ENCODE peak calls at places on chromosomes 11 and 22, in four cellular contexts. S, O, X and G are unnamed samples.

GRCh38 chr11:75480185-75480889 is 45.4 kb downstream of the GDPD5 start:
- DNase-seq in S (no peak), O (no peak), X (no peak), G (no peak)

GRCh38 chr11:69373251-69373635 is 79.3 kb downstream of the MYEOV start:
- DNase-seq in S (no peak), O (no peak), X (no peak), G (no peak)

GRCh38 chr11:9858822-9859221 is 194.9 kb downstream of the SWAP70 start:
- DNase-seq in S (peak), O (no peak), X (no peak), G (no peak)

GRCh38 chr11:75239551-75240290 is 853 bp upstream of the TPBGL start:
- DNase-seq in S (no peak), O (no peak), X (no peak), G (no peak)

GRCh38 chr11:7965386-7965785 is at the start of gene NLRP10:
- DNase-seq in S (no peak), O (no peak), X (no peak), G (no peak)

GRCh38 chr22:21446827-21447690 is 20.1 kb upstream of the TMEM191C start:
- DNase-seq in S (no peak), O (peak), X (no peak), G (no peak)

GRCh38 chr11:13220148-13220547 is 57.4 kb upstream of the BMAL1 start:
- DNase-seq in S (no peak), O (no peak), X (no peak), G (no peak)

GRCh38 chr22:42769574-42770447 is 49.1 kb upstream of the A4GALT start:
- DNase-seq in S (no peak), O (peak), X (peak), G (peak)

GRCh38 chr11:69963533-69964246 is 114.4 kb upstream of the ANO1 start:
- DNase-seq in S (no peak), O (no peak), X (no peak), G (no peak)

GRCh38 chr11:32341676-32342613 is 93.4 kb downstream of the WT1 start:
- DNase-seq in S (no peak), O (no peak), X (no peak), G (no peak)

GRCh38 chr11:73157141-73158010 is 15.3 kb upstream of the FCHSD2 start:
- DNase-seq in S (peak), O (no peak), X (peak), G (peak)

DNA sequence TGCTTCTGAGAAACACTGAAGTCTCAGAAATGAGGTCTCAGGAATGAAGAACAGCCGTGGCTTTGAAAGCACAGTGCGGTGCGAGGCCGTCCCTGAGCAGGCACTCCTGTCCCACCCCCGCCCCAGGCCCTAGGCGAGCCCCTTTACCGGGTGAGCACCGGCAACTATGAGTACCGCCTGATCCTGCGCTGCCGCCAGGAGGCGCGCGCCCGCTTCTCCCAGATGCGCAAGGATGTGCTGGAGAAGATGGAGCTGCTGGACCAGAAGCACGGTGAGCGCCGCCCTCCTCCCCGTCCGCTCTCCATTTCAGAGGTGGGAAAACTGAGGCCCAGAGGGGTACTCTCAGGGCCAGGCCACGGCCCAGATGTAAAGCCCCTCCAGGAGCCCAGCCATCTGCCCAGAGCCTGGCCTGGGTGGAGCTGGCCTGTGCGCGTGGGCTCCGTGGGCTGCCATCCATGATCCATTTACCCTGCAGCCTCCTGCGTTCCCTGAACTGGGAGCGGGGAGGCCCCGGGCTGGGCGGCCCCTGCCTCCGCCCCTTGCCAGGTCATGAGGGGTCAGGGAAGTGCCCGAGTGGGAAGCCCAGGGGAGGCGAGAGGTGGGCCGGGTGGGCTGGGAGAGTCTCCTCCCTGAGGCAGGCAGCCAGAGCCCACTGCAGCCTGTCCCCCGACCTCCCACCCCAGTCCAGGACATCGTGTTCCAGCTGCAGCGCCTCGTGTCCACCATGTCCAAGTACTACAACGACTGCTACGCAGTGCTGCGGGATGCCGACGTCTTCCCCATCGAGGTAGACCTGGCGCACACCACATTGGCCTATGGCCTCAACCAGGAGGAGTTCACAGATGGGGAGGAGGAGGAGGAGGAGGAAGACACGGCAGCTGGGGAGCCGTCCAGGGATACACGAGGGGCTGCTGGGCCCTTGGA is 9.5 kb downstream of the SLC16A8 start:
- DNase-seq in S (no peak), O (no peak), X (no peak), G (no peak)
- TF ChIP-seq CTCF in S (no peak), O (no peak), X (no peak), G (no peak)

DNA sequence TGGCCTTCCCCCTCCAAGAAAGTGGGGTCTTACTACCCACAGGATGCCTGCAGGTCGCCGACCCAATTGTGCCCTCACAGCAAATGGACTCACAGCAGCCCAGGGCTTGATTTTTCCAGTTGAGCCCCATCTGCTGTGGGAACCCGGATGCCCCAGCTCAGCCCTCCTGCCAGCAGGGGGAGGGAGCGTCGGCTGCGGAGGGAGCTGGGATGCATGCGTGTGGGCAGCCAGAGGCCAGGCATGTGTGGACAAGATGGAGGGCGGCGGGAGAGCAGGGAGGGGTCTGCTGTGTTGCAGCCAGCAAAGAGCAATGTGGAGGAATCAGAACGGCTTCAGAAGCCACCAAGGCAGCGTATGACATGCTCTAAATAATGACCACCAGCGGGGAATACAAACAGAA is 41.0 kb upstream of the EIF3D start:
- DNase-seq in S (no peak), O (no peak), X (no peak), G (no peak)
- TF ChIP-seq CTCF in S (no peak), O (no peak), X (no peak), G (no peak)

DNA sequence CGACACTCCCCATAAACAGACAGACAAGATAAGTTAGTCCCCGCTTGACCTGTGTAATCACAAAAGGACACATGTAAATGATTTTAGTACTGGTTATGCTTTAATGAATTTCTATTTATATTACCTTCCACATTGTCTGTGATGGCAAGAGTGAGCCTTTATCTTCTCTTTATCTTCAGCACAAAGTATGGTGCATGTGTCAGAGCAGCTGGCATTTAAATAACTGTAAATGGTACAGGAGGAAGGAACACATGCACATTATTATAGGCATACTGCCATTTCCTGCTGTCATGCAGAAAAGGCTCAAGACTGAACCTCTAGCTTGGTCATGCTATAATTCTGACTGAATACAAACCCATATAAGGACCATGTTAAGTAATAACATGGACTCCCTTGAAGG is 1342.7 kb upstream of the TENM4 start:
- DNase-seq in S (no peak), O (no peak), X (no peak), G (no peak)
- TF ChIP-seq CTCF in S (no peak), O (no peak), X (no peak), G (no peak)

GRCh38 chr11:5380740-5381342 is 2.8 kb upstream of the OR51M1 start:
- DNase-seq in S (peak), O (peak), X (peak), G (peak)

GRCh38 chr11:5383576-5383975 is at the start of gene OR51M1:
- DNase-seq in S (no peak), O (no peak), X (no peak), G (no peak)

GRCh38 chr11:5390210-5390609 is 6.6 kb downstream of the OR51M1 start:
- DNase-seq in S (no peak), O (no peak), X (no peak), G (no peak)

GRCh38 chr11:5384335-5384734 is 723 bp downstream of the OR51M1 start:
- DNase-seq in S (no peak), O (no peak), X (no peak), G (no peak)
- TF ChIP-seq CTCF in S (no peak), O (no peak), X (no peak), G (no peak)

GRCh38 chr11:3139481-3140290 is 25.4 kb downstream of the OSBPL5 start:
- DNase-seq in S (no peak), O (no peak), X (no peak), G (no peak)

GRCh38 chr11:3136542-3137455 is 28.3 kb downstream of the OSBPL5 start:
- DNase-seq in S (no peak), O (no peak), X (no peak), G (no peak)

GRCh38 chr11:3137486-3138177 is 27.5 kb downstream of the OSBPL5 start:
- DNase-seq in S (no peak), O (no peak), X (no peak), G (no peak)

GRCh38 chr11:3139086-3139440 is 26.0 kb downstream of the OSBPL5 start:
- DNase-seq in S (no peak), O (no peak), X (no peak), G (no peak)

GRCh38 chr11:3138178-3139085 is 26.7 kb downstream of the OSBPL5 start:
- DNase-seq in S (no peak), O (no peak), X (no peak), G (no peak)
- TF ChIP-seq CTCF in S (no peak), O (no peak), X (no peak), G (no peak)

GRCh38 chr11:4697583-4697982 is at the start of gene OR51E2:
- DNase-seq in S (no peak), O (peak), X (no peak), G (no peak)
- TF ChIP-seq CTCF in S (no peak), O (no peak), X (no peak), G (no peak)